ENCODE peak calls at places on chromosome 11, in six cellular contexts. Z is activated CD8-positive, alpha-beta memory T cell treated with anti-CD3 and anti-CD28 coated beads, Interleukin-2, amount 10 ng/mL, durations not matched to agents 7 days and 5 days; X is ELR; W is T-cell; C is H7; S is AG10803. F is an unnamed sample.

GRCh38 chr11:76054330-76054729 is 152.0 kb downstream of the WNT11 start:
- DNase-seq in Z (no peak), X (no peak), W (no peak), C (no peak), S (no peak), F (no peak)

GRCh38 chr11:1508491-1508891 is 21.9 kb upstream of the MOB2 start:
- DNase-seq in Z (no peak), X (no peak), W (no peak), C (no peak), S (no peak), F (no peak)

GRCh38 chr11:128806496-128807261 is 60.4 kb downstream of the KCNJ1 start:
- DNase-seq in Z (no peak), X (no peak), W (no peak), C (no peak), S (no peak), F (no peak)

GRCh38 chr11:8610532-8611116 is 16.6 kb upstream of the STK33 start:
- DNase-seq in Z (no peak), X (no peak), W (no peak), C (peak), S (no peak), F (no peak)

GRCh38 chr11:2298795-2299747 is 2.6 kb downstream of the C11orf21 start:
- DNase-seq in Z (peak), X (peak), W (no peak), C (peak), S (no peak), F (no peak)

GRCh38 chr11:44855138-44855849 is 95.4 kb downstream of the TP53I11 start:
- DNase-seq in Z (peak), X (no peak), W (no peak), C (no peak), S (no peak), F (no peak)

GRCh38 chr11:65355776-65356393 is 1.3 kb downstream of the TIGD3 start:
- DNase-seq in Z (no peak), X (peak), W (no peak), C (peak), S (peak), F (no peak)

GRCh38 chr11:27241316-27242122 is 121.5 kb downstream of the CCDC34 start:
- DNase-seq in Z (no peak), X (peak), W (no peak), C (no peak), S (peak), F (peak)

GRCh38 chr11:46849631-46850030 is 3.6 kb upstream of the CKAP5 start:
- DNase-seq in Z (no peak), X (no peak), W (no peak), C (no peak), S (no peak), F (no peak)

GRCh38 chr11:61907871-61908729 is 9.3 kb downstream of the RAB3IL1 start:
- DNase-seq in Z (no peak), X (no peak), W (no peak), C (no peak), S (no peak), F (no peak)

F was measured in A172.